ENCODE peak calls at places on chromosomes 7 and 10, in five cellular contexts. T, G, B, X and E are unnamed samples.

GRCh38 chr7:37336259-37336658 is 112.4 kb downstream of the ELMO1 start:
- DNase-seq in T (no peak), G (no peak), B (no peak), X (no peak), E (no peak)

GRCh38 chr10:98293550-98294269 is 25.7 kb upstream of the LOXL4 start:
- DNase-seq in T (no peak), G (no peak), B (no peak), X (no peak), E (no peak)

GRCh38 chr10:734481-734880 is 45.0 kb upstream of the DIP2C start:
- DNase-seq in T (no peak), G (no peak), B (no peak), X (no peak), E (no peak)

GRCh38 chr10:58157076-58157766 is 110.5 kb downstream of the IPMK start:
- DNase-seq in T (peak), G (no peak), B (no peak), X (no peak), E (no peak)

GRCh38 chr7:51376420-51377092 is 59.9 kb upstream of the COBL start:
- DNase-seq in T (no peak), G (no peak), B (no peak), X (no peak), E (no peak)

GRCh38 chr10:54800677-54801480 is at the start of gene PCDH15:
- DNase-seq in T (no peak), G (peak), B (no peak), X (no peak), E (no peak)

GRCh38 chr10:74044419-74044818 is 46.5 kb downstream of the VCL start:
- DNase-seq in T (no peak), G (no peak), B (no peak), X (no peak), E (no peak)

GRCh38 chr7:142500364-142500763 is 242.5 kb upstream of the PRSS58 start:
- DNase-seq in T (no peak), G (no peak), B (no peak), X (no peak), E (no peak)

GRCh38 chr10:24237801-24238390 is 29.0 kb downstream of the KIAA1217 start:
- DNase-seq in T (no peak), G (no peak), B (no peak), X (no peak), E (no peak)

GRCh38 chr7:167976-168791 is 24.2 kb upstream of the FAM20C start:
- DNase-seq in T (no peak), G (no peak), B (no peak), X (no peak), E (peak)

GRCh38 chr10:99920901-99921300 is 88.8 kb downstream of the DNMBP start:
- DNase-seq in T (no peak), G (no peak), B (no peak), X (no peak), E (no peak)

GRCh38 chr7:2526659-2527504 is 7.3 kb downstream of the LFNG start:
- DNase-seq in T (no peak), G (no peak), B (no peak), X (no peak), E (peak)

GRCh38 chr10:43212043-43212721 is 54.7 kb downstream of the RASGEF1A start:
- DNase-seq in T (no peak), G (no peak), B (no peak), X (no peak), E (peak)

GRCh38 chr7:99489235-99489634 is 10.8 kb downstream of the ZNF394 start:
- DNase-seq in T (no peak), G (no peak), B (no peak), X (no peak), E (no peak)

GRCh38 chr7:117971581-117972244 is 98.5 kb upstream of the CTTNBP2 start:
- DNase-seq in T (no peak), G (no peak), B (no peak), X (no peak), E (no peak)

GRCh38 chr10:131453772-131454634 is 142.5 kb upstream of the TCERG1L start:
- DNase-seq in T (no peak), G (peak), B (peak), X (no peak), E (peak)

GRCh38 chr10:30045961-30046360 is 13.4 kb downstream of the JCAD start:
- DNase-seq in T (no peak), G (no peak), B (no peak), X (no peak), E (no peak)

GRCh38 chr10:70430489-70431445 is 10.7 kb downstream of the NODAL start:
- DNase-seq in T (peak), G (peak), B (no peak), X (no peak), E (no peak)

GRCh38 chr7:102933763-102934162 is 21.0 kb downstream of the LRRC17 start:
- DNase-seq in T (peak), G (no peak), B (no peak), X (no peak), E (peak)

GRCh38 chr7:946256-946996 is 8.1 kb downstream of the ADAP1 start:
- DNase-seq in T (no peak), G (no peak), B (no peak), X (no peak), E (no peak)

GRCh38 chr10:73967544-73967943 is 30.4 kb upstream of the VCL start:
- DNase-seq in T (no peak), G (no peak), B (no peak), X (no peak), E (no peak)

GRCh38 chr7:22551768-22552513 is 52.0 kb upstream of the STEAP1B start:
- DNase-seq in T (no peak), G (no peak), B (no peak), X (no peak), E (no peak)

GRCh38 chr7:122217125-122217524 is 73.1 kb upstream of the AASS start:
- DNase-seq in T (no peak), G (no peak), B (no peak), X (no peak), E (no peak)

GRCh38 chr10:48447356-48448215 is 141.1 kb downstream of the MAPK8 start:
- DNase-seq in T (no peak), G (no peak), B (no peak), X (peak), E (no peak)

GRCh38 chr7:48511021-48511579 is 339.8 kb downstream of the ABCA13 start:
- DNase-seq in T (no peak), G (no peak), B (no peak), X (no peak), E (no peak)

GRCh38 chr7:88072036-88072714 is 138.1 kb downstream of the ADAM22 start:
- DNase-seq in T (no peak), G (no peak), B (no peak), X (no peak), E (no peak)

GRCh38 chr7:76191783-76192240 is 9.9 kb upstream of the SRRM3 start:
- DNase-seq in T (no peak), G (no peak), B (no peak), X (no peak), E (no peak)

GRCh38 chr7:17674166-17674955 is 265.9 kb downstream of the SNX13 start:
- DNase-seq in T (no peak), G (no peak), B (no peak), X (no peak), E (no peak)

GRCh38 chr10:100442548-100442947 is 20.3 kb upstream of the WNT8B start:
- DNase-seq in T (no peak), G (no peak), B (no peak), X (no peak), E (no peak)

GRCh38 chr10:110399163-110400094 is 94.7 kb upstream of the SMNDC1 start:
- DNase-seq in T (peak), G (no peak), B (no peak), X (no peak), E (no peak)

GRCh38 chr10:20673175-20673574 is 223.9 kb downstream of the NEBL start:
- DNase-seq in T (no peak), G (no peak), B (no peak), X (no peak), E (no peak)

GRCh38 chr10:112280205-112280921 is 2.8 kb upstream of the TECTB start:
- DNase-seq in T (no peak), G (no peak), B (no peak), X (no peak), E (no peak)

GRCh38 chr10:100993986-100994708 is 5.5 kb upstream of the LZTS2 start:
- DNase-seq in T (no peak), G (peak), B (no peak), X (no peak), E (no peak)

GRCh38 chr10:63798599-63799498 is 277.6 kb downstream of the REEP3 start:
- DNase-seq in T (peak), G (no peak), B (no peak), X (no peak), E (peak)

GRCh38 chr10:132078746-132079345 is 13.1 kb downstream of the JAKMIP3 start:
- DNase-seq in T (no peak), G (no peak), B (no peak), X (no peak), E (peak)

GRCh38 chr7:51186531-51186930 is 130.1 kb downstream of the COBL start:
- DNase-seq in T (peak), G (no peak), B (no peak), X (no peak), E (no peak)

GRCh38 chr7:46192191-46192590 is 271.1 kb upstream of the IGFBP3 start:
- DNase-seq in T (no peak), G (no peak), B (no peak), X (no peak), E (no peak)